ENCODE peak calls at places on chromosomes 6 and 20, in seven cellular contexts. G is upper lobe of left lung, P is transverse colon, L is colonic mucosa, H is spleen, R is PC-3, U is hepatocyte. O is an unnamed sample.

GRCh38 chr20:12371955-12372354 is 454.3 kb downstream of the BTBD3 start:
- DNase-seq in G (no peak), R (no peak), U (no peak), L (peak; percentile 22), H (no peak), P (peak; percentile 9), O (no peak)

GRCh38 chr6:50602191-50602810 is 111.0 kb upstream of the TFAP2D start:
- DNase-seq in H (no peak), G (no peak), U (peak; percentile 63), P (no peak), R (peak; percentile 76), L (no peak), O (no peak)

GRCh38 chr6:27157461-27158315 is 89.8 kb upstream of the PRSS16 start:
- DNase-seq in L (peak; percentile 76), R (peak; percentile 87), U (peak; percentile 86), G (no peak), P (peak; percentile 74), H (peak; percentile 91), O (peak; percentile 65)

GRCh38 chr20:51196991-51197651 is 174.2 kb upstream of the KCNG1 start:
- DNase-seq in H (no peak), P (no peak), G (no peak), R (no peak), U (no peak), L (no peak), O (no peak)

GRCh38 chr20:61786230-61786629 is 279.5 kb downstream of the TAF4 start:
- DNase-seq in R (no peak), P (no peak), U (no peak), G (no peak), H (no peak), L (no peak), O (no peak)

GRCh38 chr6:43328528-43328927 is 19.9 kb upstream of the CRIP3 start:
- DNase-seq in P (no peak), H (no peak), U (peak; percentile 63), L (no peak), G (no peak), R (peak; percentile 31), O (peak; percentile 16)

GRCh38 chr6:137282253-137282652 is 63.1 kb upstream of the IFNGR1 start:
- DNase-seq in P (no peak), U (no peak), L (no peak), R (no peak), G (no peak), H (no peak), O (no peak)

GRCh38 chr6:30816791-30817739 is 67.3 kb upstream of the DDR1 start:
- DNase-seq in H (no peak), R (no peak), U (no peak), G (no peak), P (no peak), L (no peak), O (no peak)

DNA sequence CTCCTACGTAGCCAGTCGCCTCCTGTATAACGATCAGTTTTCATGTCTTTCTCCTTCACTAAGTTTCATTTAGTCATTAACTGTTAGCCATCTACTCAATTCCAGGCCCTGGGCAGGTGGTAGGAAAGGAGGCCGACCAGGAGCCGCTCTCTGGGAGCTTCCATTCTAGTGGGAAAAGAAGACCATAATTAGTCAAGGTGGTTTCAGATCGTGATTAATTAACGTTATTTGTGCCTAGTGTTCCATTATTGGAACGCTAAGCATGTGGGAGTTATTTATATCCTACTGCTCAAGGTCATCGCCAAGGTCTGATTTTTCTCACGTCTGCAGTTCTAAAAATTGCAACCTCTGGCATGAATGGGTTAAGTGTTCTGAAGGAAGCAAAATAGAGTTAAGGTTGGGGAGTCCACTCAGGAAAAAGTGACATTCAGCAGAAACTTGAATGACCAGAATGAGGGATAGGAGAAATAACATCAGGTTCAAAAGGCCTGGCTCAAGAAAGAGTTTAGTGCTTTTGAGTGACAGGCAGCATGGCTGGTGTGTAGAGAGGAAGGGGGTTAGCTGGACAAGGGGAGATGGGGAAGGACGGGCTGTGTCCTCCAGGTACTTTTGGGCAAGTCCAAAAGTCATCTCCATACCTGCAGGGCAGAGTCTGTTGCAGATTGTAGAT is 812 bp downstream of the SLC9A8 start:
- DNase-seq in L (no peak), H (no peak), U (no peak), P (no peak), R (no peak), G (no peak), O (no peak)
- H3K4me1 ChIP-seq in L (peaks cover 8% of the 10 kb centered on the region), H (peaks cover 23% of the 10 kb centered on the region), U (peaks cover 11% of the 10 kb centered on the region), P (peaks cover 26% of the 10 kb centered on the region), R (peaks cover 21% of the 10 kb centered on the region), G (peaks cover 22% of the 10 kb centered on the region), O (peaks cover 19% of the 10 kb centered on the region)

DNA sequence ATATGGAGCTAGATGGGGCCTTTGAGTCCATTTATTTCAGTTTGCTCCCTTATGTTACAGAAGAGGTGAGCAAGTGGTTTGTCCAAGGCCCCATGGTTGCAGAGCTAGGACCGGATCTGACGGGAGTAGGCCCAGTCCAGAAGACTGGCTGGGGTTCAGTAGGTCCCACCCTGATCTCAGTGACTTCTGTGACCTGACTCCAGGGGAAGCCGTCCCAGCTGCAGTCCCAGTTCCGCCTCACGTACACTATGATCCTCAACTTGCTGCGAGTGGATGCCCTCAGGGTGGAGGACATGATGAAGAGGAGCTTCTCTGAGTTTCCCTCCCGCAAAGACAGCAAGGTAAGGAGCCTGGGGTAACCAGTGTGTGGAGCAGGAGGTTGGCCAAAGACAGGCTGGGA is 5.4 kb downstream of the DXO start:
- DNase-seq in P (no peak), L (no peak), G (no peak), U (no peak), H (peak; percentile 56), R (no peak), O (no peak)
- H3K36me3 ChIP-seq in P (no peaks in the 10 kb centered on the region), L (peaks cover 5% of the 10 kb centered on the region), G (peaks cover 95% of the 10 kb centered on the region), U (no peaks in the 10 kb centered on the region), H (peaks cover 89% of the 10 kb centered on the region), R (peaks cover 53% of the 10 kb centered on the region), O (no peaks in the 10 kb centered on the region)

GRCh38 chr20:59645761-59646171 is 41.4 kb downstream of the PHACTR3 start:
- DNase-seq in U (no peak), H (peak; percentile 33), G (no peak), R (peak; percentile 8), P (no peak), L (peak; percentile 4), O (no peak)
- TF ChIP-seq CTCF in U (no peak), H (no peak), G (no peak), R (peak; percentile 48), P (no peak), L (no peak), O (no peak)

GRCh38 chr6:135225911-135226310 is 44.8 kb downstream of the MYB start:
- DNase-seq in R (no peak), U (no peak), G (no peak), P (no peak), H (no peak), L (no peak), O (no peak)

GRCh38 chr6:135226537-135226936 is 45.4 kb downstream of the MYB start:
- DNase-seq in P (no peak), L (no peak), G (no peak), R (no peak), H (no peak), U (no peak), O (no peak)

GRCh38 chr6:135228486-135228885 is 47.4 kb downstream of the MYB start:
- DNase-seq in P (no peak), L (no peak), R (no peak), U (no peak), H (no peak), G (no peak), O (no peak)

GRCh38 chr6:135227758-135228157 is 46.6 kb downstream of the MYB start:
- DNase-seq in L (no peak), H (no peak), R (no peak), U (no peak), P (no peak), G (no peak), O (no peak)

GRCh38 chr6:135227349-135227748 is 46.2 kb downstream of the MYB start:
- DNase-seq in R (peak; percentile 13), L (no peak), P (no peak), G (no peak), H (no peak), U (no peak), O (no peak)
- H3K4me1 ChIP-seq in R (peaks cover 3% of the 10 kb centered on the region), L (no peaks in the 10 kb centered on the region), P (peaks cover 31% of the 10 kb centered on the region), G (no peaks in the 10 kb centered on the region), H (no peaks in the 10 kb centered on the region), U (no peaks in the 10 kb centered on the region), O (no peaks in the 10 kb centered on the region)

GRCh38 chr6:89702349-89702748 is 63.8 kb upstream of the LYRM2 start:
- DNase-seq in U (no peak), L (no peak), G (no peak), P (no peak), R (no peak), H (no peak), O (no peak)

GRCh38 chr6:89707766-89708165 is 69.2 kb upstream of the LYRM2 start:
- DNase-seq in U (no peak), L (no peak), H (no peak), G (no peak), R (no peak), P (no peak), O (no peak)

GRCh38 chr6:89711801-89712200 is 73.3 kb upstream of the LYRM2 start:
- DNase-seq in L (no peak), H (no peak), G (no peak), U (no peak), P (no peak), R (no peak), O (no peak)

GRCh38 chr6:89706121-89706520 is 67.6 kb upstream of the LYRM2 start:
- DNase-seq in H (no peak), G (no peak), P (no peak), L (no peak), U (no peak), R (no peak), O (no peak)

GRCh38 chr6:89708316-89708715 is 69.8 kb upstream of the LYRM2 start:
- DNase-seq in U (peak; percentile 16), P (no peak), L (no peak), R (no peak), H (no peak), G (no peak), O (peak; percentile 7)
- H3K36me3 ChIP-seq in U (no peaks in the 10 kb centered on the region), P (peaks cover 2% of the 10 kb centered on the region), L (no peaks in the 10 kb centered on the region), R (peaks cover 25% of the 10 kb centered on the region), H (peaks cover 89% of the 10 kb centered on the region), G (peaks cover 40% of the 10 kb centered on the region), O (peaks cover 8% of the 10 kb centered on the region)

GRCh38 chr20:4617019-4617418 is 104.7 kb upstream of the PRND start:
- DNase-seq in R (no peak), H (no peak), P (no peak), G (no peak), U (no peak), L (no peak), O (no peak)

GRCh38 chr20:4610871-4611270 is 110.8 kb upstream of the PRND start:
- DNase-seq in R (no peak), G (no peak), H (no peak), U (no peak), L (no peak), P (no peak), O (no peak)

GRCh38 chr20:4613718-4614620 is 107.7 kb upstream of the PRND start:
- DNase-seq in U (no peak), H (no peak), G (no peak), L (peak; percentile 49), P (peak; percentile 74), R (peak; percentile 79), O (peak; percentile 58)

GRCh38 chr20:4609511-4609910 is 112.2 kb upstream of the PRND start:
- DNase-seq in L (no peak), H (no peak), U (no peak), R (no peak), P (no peak), G (no peak), O (no peak)

DNA sequence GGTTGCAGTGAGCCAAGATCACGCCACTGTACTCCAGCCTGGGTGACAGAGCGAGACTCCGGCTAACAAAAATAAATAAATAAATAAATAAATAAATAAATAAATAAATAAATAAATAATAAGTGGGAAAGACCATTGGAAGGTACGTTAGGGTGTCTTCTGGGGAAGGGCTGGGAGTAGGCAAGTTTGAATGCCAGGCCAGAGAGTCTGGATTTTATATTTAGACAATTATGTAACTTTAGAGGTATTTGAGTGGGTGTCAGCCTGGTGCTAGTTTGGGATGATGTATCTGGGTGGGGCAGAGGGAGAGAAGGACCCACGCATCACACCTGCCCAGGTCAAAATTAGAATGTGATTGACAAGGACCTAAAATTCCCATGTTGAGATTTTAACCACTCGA is 108.5 kb upstream of the PRND start:
- DNase-seq in P (no peak), H (no peak), L (no peak), U (no peak), R (no peak), G (no peak), O (no peak)
- TF ChIP-seq CTCF in P (no peak), H (no peak), L (no peak), U (no peak), R (no peak), G (no peak), O (no peak)

O was measured in body of pancreas.